ENCODE peak calls at places on chromosomes 5 and 9, in seven cellular contexts. V, O, T, R, I, U and B are unnamed samples.

GRCh38 chr9:111148994-111149759 is 110.9 kb upstream of the LPAR1 start:
- DNase-seq in V (no peak), O (no peak), T (no peak), R (no peak), I (no peak), U (no peak), B (peak; percentile 22)

GRCh38 chr9:37669232-37669631 is 18.5 kb downstream of the FRMPD1 start:
- DNase-seq in V (no peak), O (no peak), T (no peak), R (peak; percentile 84), I (no peak), U (no peak), B (no peak)

GRCh38 chr5:116382874-116383266 is 191.8 kb downstream of the SEMA6A start:
- DNase-seq in V (no peak), O (no peak), T (no peak), R (peak; percentile 50), I (no peak), U (no peak), B (no peak)

GRCh38 chr5:37275521-37275920 is 26.3 kb upstream of the CPLANE1 start:
- DNase-seq in V (no peak), O (peak; percentile 69), T (no peak), R (no peak), I (no peak), U (no peak), B (no peak)

GRCh38 chr5:38210701-38211353 is 47.5 kb upstream of the EGFLAM start:
- DNase-seq in V (no peak), O (peak; percentile 72), T (no peak), R (no peak), I (no peak), U (no peak), B (no peak)

GRCh38 chr5:38330207-38330606 is 71.8 kb downstream of the EGFLAM start:
- DNase-seq in V (no peak), O (no peak), T (no peak), R (peak; percentile 25), I (no peak), U (no peak), B (peak; percentile 67)

GRCh38 chr9:126419475-126419874 is 92.8 kb downstream of the MVB12B start:
- DNase-seq in V (no peak), O (no peak), T (no peak), R (no peak), I (no peak), U (no peak), B (no peak)

GRCh38 chr5:132479073-132479811 is 11.3 kb downstream of the IRF1 start:
- DNase-seq in V (no peak), O (peak; percentile 41), T (no peak), R (no peak), I (no peak), U (peak; percentile 10), B (peak; percentile 27)

GRCh38 chr5:151104795-151105194 is 24.0 kb upstream of the TNIP1 start:
- DNase-seq in V (peak; percentile 65), O (peak; percentile 100), T (no peak), R (no peak), I (peak; percentile 28), U (no peak), B (no peak)

GRCh38 chr5:140544986-140545385 is 2.5 kb upstream of the EIF4EBP3 start:
- DNase-seq in V (no peak), O (no peak), T (no peak), R (no peak), I (no peak), U (no peak), B (no peak)

GRCh38 chr5:135999396-136000139 is 29.2 kb upstream of the TGFBI start:
- DNase-seq in V (no peak), O (peak; percentile 18), T (peak; percentile 35), R (peak; percentile 32), I (peak; percentile 92), U (no peak), B (peak; percentile 58)

GRCh38 chr5:175460126-175460525 is 16.1 kb upstream of the DRD1 start:
- DNase-seq in V (no peak), O (peak; percentile 77), T (no peak), R (no peak), I (no peak), U (no peak), B (no peak)

GRCh38 chr9:16521868-16522381 is 348.5 kb downstream of the BNC2 start:
- DNase-seq in V (no peak), O (no peak), T (peak; percentile 71), R (no peak), I (peak; percentile 83), U (no peak), B (peak; percentile 71)

GRCh38 chr9:18238254-18238653 is 235.7 kb upstream of the ADAMTSL1 start:
- DNase-seq in V (no peak), O (peak; percentile 28), T (peak; percentile 97), R (no peak), I (peak; percentile 18), U (no peak), B (peak; percentile 81)

GRCh38 chr5:61811052-61811451 is 479.0 kb downstream of the ZSWIM6 start:
- DNase-seq in V (no peak), O (no peak), T (no peak), R (no peak), I (peak; percentile 58), U (no peak), B (no peak)

GRCh38 chr5:92401492-92401891 is 1018.4 kb upstream of the ARRDC3 start:
- DNase-seq in V (no peak), O (peak; percentile 10), T (peak; percentile 8), R (peak; percentile 49), I (no peak), U (no peak), B (no peak)

GRCh38 chr9:136799854-136800657 is 3.9 kb downstream of the CCDC183 start:
- DNase-seq in V (peak; percentile 91), O (peak; percentile 80), T (peak; percentile 60), R (peak; percentile 98), I (peak; percentile 76), U (peak; percentile 72), B (peak; percentile 65)

GRCh38 chr5:33997331-33997983 is 10.4 kb downstream of the AMACR start:
- DNase-seq in V (peak; percentile 42), O (peak; percentile 71), T (peak; percentile 87), R (peak; percentile 58), I (peak; percentile 67), U (peak; percentile 7), B (peak; percentile 61)

GRCh38 chr5:160235731-160236130 is 6.4 kb downstream of the FABP6 start:
- DNase-seq in V (no peak), O (peak; percentile 76), T (no peak), R (no peak), I (no peak), U (no peak), B (no peak)

GRCh38 chr5:58348996-58349728 is 110.7 kb downstream of the PLK2 start:
- DNase-seq in V (no peak), O (no peak), T (no peak), R (no peak), I (no peak), U (no peak), B (no peak)

GRCh38 chr9:120310035-120310434 is 269.9 kb downstream of the CDK5RAP2 start:
- DNase-seq in V (no peak), O (no peak), T (no peak), R (no peak), I (no peak), U (no peak), B (no peak)

GRCh38 chr9:16653491-16654407 is 216.7 kb downstream of the BNC2 start:
- DNase-seq in V (peak; percentile 41), O (no peak), T (peak; percentile 17), R (no peak), I (peak; percentile 54), U (no peak), B (peak; percentile 58)

GRCh38 chr5:54738118-54738972 is 220.8 kb downstream of the SNX18 start:
- DNase-seq in V (no peak), O (no peak), T (peak; percentile 15), R (no peak), I (peak; percentile 66), U (no peak), B (peak; percentile 86)

GRCh38 chr5:93915142-93915553 is 173.7 kb upstream of the POU5F2 start:
- DNase-seq in V (no peak), O (peak; percentile 87), T (peak; percentile 50), R (no peak), I (peak; percentile 62), U (peak; percentile 17), B (no peak)

GRCh38 chr5:31942546-31942945 is 231.6 kb downstream of the GOLPH3 start:
- DNase-seq in V (no peak), O (no peak), T (no peak), R (no peak), I (peak; percentile 90), U (no peak), B (no peak)

GRCh38 chr5:132979367-132979935 is 16.0 kb upstream of the AFF4 start:
- DNase-seq in V (no peak), O (peak; percentile 17), T (no peak), R (no peak), I (peak; percentile 34), U (no peak), B (no peak)

GRCh38 chr5:109880907-109881685 is 191.4 kb downstream of the MAN2A1 start:
- DNase-seq in V (no peak), O (no peak), T (peak; percentile 39), R (no peak), I (peak; percentile 29), U (no peak), B (no peak)

DNA sequence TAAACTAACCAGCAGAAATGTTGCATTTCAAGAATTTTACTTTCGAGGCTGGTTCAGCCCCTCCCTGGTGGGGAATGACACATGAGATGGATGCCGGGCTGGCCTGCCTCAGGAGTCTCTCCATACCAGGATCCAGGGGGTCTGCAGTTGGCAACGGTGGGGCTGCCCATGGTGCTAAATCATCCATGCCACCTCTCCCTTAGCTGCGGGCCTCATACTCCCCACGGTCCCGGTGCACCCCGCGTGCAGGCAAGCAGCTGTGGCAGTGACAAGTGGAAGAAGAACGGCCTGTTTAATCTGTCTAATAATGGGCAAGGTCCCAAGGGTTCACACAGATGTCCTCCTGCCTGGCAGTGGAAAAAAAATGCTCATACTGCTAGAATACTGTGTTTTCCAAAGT is 196.9 kb upstream of the PANK3 start:
- DNase-seq in V (no peak), O (peak; percentile 10), T (no peak), R (no peak), I (no peak), U (no peak), B (no peak)
- H3K27me3 ChIP-seq in V (no peaks in the 10 kb centered on the region), O (no peaks in the 10 kb centered on the region), T (no peaks in the 10 kb centered on the region), R (peaks cover 18% of the 10 kb centered on the region), I (no peaks in the 10 kb centered on the region), U (no peaks in the 10 kb centered on the region), B (no peaks in the 10 kb centered on the region)

GRCh38 chr5:119353686-119354366 is 2.0 kb upstream of the TNFAIP8 start:
- DNase-seq in V (no peak), O (no peak), T (no peak), R (no peak), I (no peak), U (no peak), B (no peak)
- H3K9me3 ChIP-seq in V (no peaks in the 10 kb centered on the region), O (no peaks in the 10 kb centered on the region), T (no peaks in the 10 kb centered on the region), R (no peaks in the 10 kb centered on the region), I (no peaks in the 10 kb centered on the region), U (no peaks in the 10 kb centered on the region), B (no peaks in the 10 kb centered on the region)

DNA sequence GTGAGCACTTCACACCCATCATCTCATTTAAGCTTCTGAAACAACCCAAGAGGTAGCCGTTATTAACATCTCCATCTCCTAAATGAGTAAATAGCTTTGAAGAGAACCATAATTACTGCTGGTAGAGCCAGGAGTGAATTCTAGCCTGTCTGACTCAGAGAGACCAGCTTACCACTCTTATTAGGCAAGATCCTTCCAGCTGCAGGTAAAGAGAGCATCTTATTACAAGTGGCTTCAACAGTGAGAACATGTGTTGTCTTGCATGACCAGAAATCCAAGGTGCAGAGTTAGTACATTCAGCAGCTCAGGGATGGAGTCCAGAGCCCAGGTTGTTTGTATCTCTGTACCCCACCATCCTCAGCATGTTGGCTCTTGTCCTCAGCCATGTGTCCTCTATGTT is 10.9 kb upstream of the AFAP1L1 start:
- DNase-seq in V (no peak), O (peak; percentile 75), T (no peak), R (no peak), I (no peak), U (no peak), B (no peak)
- H3K27me3 ChIP-seq in V (no peaks in the 10 kb centered on the region), O (no peaks in the 10 kb centered on the region), T (peaks cover 1% of the 10 kb centered on the region), R (peaks cover 69% of the 10 kb centered on the region), I (peaks cover 28% of the 10 kb centered on the region), U (no peaks in the 10 kb centered on the region), B (no peaks in the 10 kb centered on the region)

GRCh38 chr5:178794433-178794832 is 64.0 kb upstream of the ZNF354A start:
- DNase-seq in V (no peak), O (no peak), T (no peak), R (no peak), I (no peak), U (no peak), B (no peak)
- H3K9me3 ChIP-seq in V (no peaks in the 10 kb centered on the region), O (peaks cover 59% of the 10 kb centered on the region), T (no peaks in the 10 kb centered on the region), R (peaks cover 3% of the 10 kb centered on the region), I (no peaks in the 10 kb centered on the region), U (no peaks in the 10 kb centered on the region), B (no peaks in the 10 kb centered on the region)